ENCODE peak calls at places on chromosomes 12 and 14, in eight cellular contexts. O is uterus, U is A549, X is Panc1, M is Peyer's patch, N is astrocyte of the cerebellum, C is stomach, D is IMR-90. I is an unnamed sample.

GRCh38 chr12:54341343-54341742 is 16.4 kb downstream of the COPZ1 start:
- DNase-seq in O (no peak), U (no peak), X (no peak), M (no peak), N (no peak), C (no peak), D (no peak), I (no peak)

GRCh38 chr14:74573421-74574091 is 38.5 kb downstream of the LTBP2 start:
- DNase-seq in O (no peak), U (no peak), X (no peak), M (no peak), N (no peak), C (no peak), D (no peak), I (no peak)

GRCh38 chr12:77521458-77522115 is 309.1 kb upstream of the NAV3 start:
- DNase-seq in O (no peak), U (no peak), X (no peak), M (no peak), N (peak), C (no peak), D (no peak), I (no peak)

GRCh38 chr12:91250273-91250672 is 67.7 kb upstream of the DCN start:
- DNase-seq in O (no peak), U (no peak), X (no peak), M (no peak), N (no peak), C (no peak), D (peak), I (no peak)

GRCh38 chr12:62760779-62761178 is 174.2 kb downstream of the PPM1H start:
- DNase-seq in O (no peak), U (peak), X (no peak), M (no peak), N (no peak), C (no peak), D (peak), I (no peak)

GRCh38 chr12:123723011-123723410 is 10.9 kb downstream of the ATP6V0A2 start:
- DNase-seq in O (no peak), U (no peak), X (no peak), M (no peak), N (no peak), C (no peak), D (peak), I (no peak)

GRCh38 chr12:104534162-104534856 is 77.6 kb downstream of the CHST11 start:
- DNase-seq in O (no peak), U (no peak), X (no peak), M (no peak), N (no peak), C (no peak), D (no peak), I (no peak)

GRCh38 chr12:990308-990648 is 745 bp upstream of the ERC1 start:
- DNase-seq in O (peak), U (no peak), X (no peak), M (peak), N (peak), C (peak), D (peak), I (peak)

GRCh38 chr12:128267651-128268347 is 829 bp downstream of the TMEM132C start:
- DNase-seq in O (peak), U (no peak), X (no peak), M (no peak), N (no peak), C (no peak), D (no peak), I (no peak)

GRCh38 chr12:24172031-24172772 is 222.7 kb upstream of the SOX5 start:
- DNase-seq in O (no peak), U (no peak), X (no peak), M (no peak), N (no peak), C (no peak), D (no peak), I (no peak)

GRCh38 chr12:118981285-118982201 is at the start of gene SRRM4:
- DNase-seq in O (no peak), U (no peak), X (no peak), M (no peak), N (no peak), C (peak), D (no peak), I (no peak)

GRCh38 chr12:30796508-30796780 is 41.7 kb upstream of the CAPRIN2 start:
- DNase-seq in O (no peak), U (peak), X (no peak), M (no peak), N (no peak), C (no peak), D (peak), I (no peak)

GRCh38 chr14:31457665-31458659 is 656 bp upstream of the DTD2 start:
- DNase-seq in O (no peak), U (peak), X (no peak), M (no peak), N (no peak), C (no peak), D (no peak), I (no peak)

GRCh38 chr14:51527073-51527472 is 124.6 kb upstream of the FRMD6 start:
- DNase-seq in O (no peak), U (no peak), X (no peak), M (no peak), N (no peak), C (no peak), D (peak), I (no peak)

GRCh38 chr12:46983393-46983793 is 96.0 kb upstream of the PCED1B start:
- DNase-seq in O (no peak), U (no peak), X (no peak), M (no peak), N (no peak), C (no peak), D (no peak), I (no peak)

GRCh38 chr12:8687846-8688601 is 9.8 kb upstream of the RIMKLB start:
- DNase-seq in O (peak), U (peak), X (no peak), M (no peak), N (peak), C (no peak), D (peak), I (no peak)

GRCh38 chr12:118498171-118498570 is 121.8 kb downstream of the SUDS3 start:
- DNase-seq in O (no peak), U (peak), X (no peak), M (no peak), N (no peak), C (peak), D (no peak), I (no peak)

GRCh38 chr12:3083241-3083921 is 6.2 kb downstream of the TSPAN9 start:
- DNase-seq in O (no peak), U (no peak), X (no peak), M (no peak), N (no peak), C (no peak), D (no peak), I (no peak)

GRCh38 chr12:64010069-64010686 is 165.7 kb downstream of the SRGAP1 start:
- DNase-seq in O (no peak), U (peak), X (peak), M (no peak), N (peak), C (no peak), D (peak), I (no peak)

GRCh38 chr12:130070017-130070653 is 92.1 kb upstream of the FZD10 start:
- DNase-seq in O (no peak), U (peak), X (no peak), M (no peak), N (no peak), C (no peak), D (no peak), I (no peak)

GRCh38 chr12:43293396-43293795 is 258.6 kb downstream of the ADAMTS20 start:
- DNase-seq in O (no peak), U (no peak), X (no peak), M (no peak), N (no peak), C (no peak), D (no peak), I (no peak)

GRCh38 chr12:91991397-91992187 is 154.1 kb downstream of the BTG1 start:
- DNase-seq in O (no peak), U (peak), X (no peak), M (no peak), N (no peak), C (no peak), D (no peak), I (no peak)

GRCh38 chr12:53756300-53757094 is 4.7 kb upstream of the CISTR start:
- DNase-seq in O (no peak), U (no peak), X (no peak), M (no peak), N (no peak), C (no peak), D (no peak), I (no peak)

GRCh38 chr12:52050771-52051541 is at the start of gene NR4A1:
- DNase-seq in O (peak), U (peak), X (no peak), M (peak), N (peak), C (peak), D (peak), I (peak)

GRCh38 chr14:104102282-104102914 is 16.9 kb downstream of the ASPG start:
- DNase-seq in O (no peak), U (no peak), X (no peak), M (no peak), N (no peak), C (no peak), D (no peak), I (no peak)

GRCh38 chr14:93643676-93644075 is 144.6 kb downstream of the PRIMA1 start:
- DNase-seq in O (no peak), U (no peak), X (no peak), M (no peak), N (no peak), C (no peak), D (no peak), I (no peak)

GRCh38 chr12:56162468-56163290 is 4.5 kb downstream of the MYL6 start:
- DNase-seq in O (no peak), U (no peak), X (no peak), M (no peak), N (no peak), C (no peak), D (no peak), I (no peak)

GRCh38 chr14:57820581-57820980 is 45.3 kb downstream of the SLC35F4 start:
- DNase-seq in O (no peak), U (no peak), X (no peak), M (no peak), N (no peak), C (no peak), D (no peak), I (no peak)

GRCh38 chr14:50785506-50786063 is 45.4 kb downstream of the NIN start:
- DNase-seq in O (no peak), U (no peak), X (no peak), M (no peak), N (no peak), C (no peak), D (no peak), I (no peak)

GRCh38 chr14:53187921-53188463 is 34.9 kb upstream of the DDHD1 start:
- DNase-seq in O (no peak), U (no peak), X (no peak), M (no peak), N (no peak), C (no peak), D (no peak), I (no peak)

GRCh38 chr14:74401504-74402241 is 24.3 kb downstream of the SYNDIG1L start:
- DNase-seq in O (no peak), U (no peak), X (no peak), M (peak), N (no peak), C (peak), D (no peak), I (peak)

GRCh38 chr12:113887906-113888305 is 78.2 kb downstream of the RBM19 start:
- DNase-seq in O (no peak), U (no peak), X (no peak), M (no peak), N (no peak), C (no peak), D (no peak), I (no peak)

GRCh38 chr14:22807432-22808087 is 7.7 kb downstream of the SLC7A7 start:
- DNase-seq in O (no peak), U (no peak), X (no peak), M (peak), N (no peak), C (no peak), D (no peak), I (no peak)

GRCh38 chr12:116400671-116401357 is 123.3 kb upstream of the MED13L start:
- DNase-seq in O (no peak), U (no peak), X (no peak), M (no peak), N (no peak), C (no peak), D (no peak), I (no peak)

GRCh38 chr12:78146365-78146772 is 315.7 kb downstream of the NAV3 start:
- DNase-seq in O (no peak), U (peak), X (peak), M (no peak), N (peak), C (no peak), D (peak), I (no peak)

GRCh38 chr12:54431911-54432814 is 13.1 kb upstream of the ITGA5 start:
- DNase-seq in O (peak), U (peak), X (no peak), M (peak), N (no peak), C (peak), D (peak), I (no peak)

DNA sequence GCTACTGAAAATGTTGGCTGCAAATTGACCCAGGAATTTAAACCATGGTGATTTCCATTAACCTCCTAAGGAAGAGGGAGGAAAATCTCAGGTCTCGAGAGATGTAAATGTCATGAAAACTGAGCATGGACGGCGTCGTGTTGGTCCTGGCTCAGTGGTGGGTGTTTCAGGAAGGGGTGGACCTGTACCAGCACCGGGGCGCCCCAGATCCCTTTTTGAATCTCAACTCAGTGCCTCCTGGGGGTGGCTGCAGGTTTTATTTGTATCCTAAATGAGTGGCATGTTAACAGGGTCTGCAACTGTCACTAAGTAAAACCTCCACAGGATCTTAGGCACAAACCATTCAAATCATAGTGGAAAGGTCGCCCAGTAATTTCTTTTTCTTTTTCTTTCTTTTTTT is 101.3 kb downstream of the ASCL4 start:
- DNase-seq in O (no peak), U (no peak), X (no peak), M (no peak), N (no peak), C (no peak), D (no peak), I (no peak)
- TF ChIP-seq CTCF in O (no peak), U (no peak), X (no peak), M (no peak), N (no peak), C (no peak), D (no peak), I (no peak)

GRCh38 chr12:69649529-69649928 is 38.8 kb upstream of the LRRC10 start:
- DNase-seq in O (no peak), U (peak), X (no peak), M (no peak), N (no peak), C (no peak), D (no peak), I (no peak)
- TF ChIP-seq CTCF in O (no peak), U (peak), X (peak), M (no peak), N (no peak), C (no peak), D (no peak), I (no peak)

DNA sequence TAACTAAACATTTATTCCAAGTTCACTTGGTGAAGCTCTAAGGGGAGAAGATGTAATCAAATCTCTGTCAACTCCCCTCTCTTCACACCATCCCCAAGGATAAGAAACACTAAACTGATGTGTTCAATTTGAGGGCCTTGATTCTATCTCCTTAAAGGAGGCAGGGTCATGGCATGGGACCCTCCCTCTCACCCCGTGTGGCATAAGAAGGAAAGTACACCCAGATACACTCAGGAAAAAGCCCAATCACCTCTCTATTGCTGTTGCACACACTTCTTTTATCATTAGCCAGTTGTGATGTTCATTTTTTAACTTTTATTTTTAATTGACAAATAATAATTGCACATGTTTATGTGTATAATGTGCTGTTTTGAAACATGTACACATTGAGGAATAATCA is 35.1 kb downstream of the WASHC3 start:
- DNase-seq in O (no peak), U (no peak), X (no peak), M (no peak), N (no peak), C (no peak), D (no peak), I (no peak)
- TF ChIP-seq CTCF in O (no peak), U (no peak), X (no peak), M (no peak), N (no peak), C (no peak), D (no peak), I (no peak)

DNA sequence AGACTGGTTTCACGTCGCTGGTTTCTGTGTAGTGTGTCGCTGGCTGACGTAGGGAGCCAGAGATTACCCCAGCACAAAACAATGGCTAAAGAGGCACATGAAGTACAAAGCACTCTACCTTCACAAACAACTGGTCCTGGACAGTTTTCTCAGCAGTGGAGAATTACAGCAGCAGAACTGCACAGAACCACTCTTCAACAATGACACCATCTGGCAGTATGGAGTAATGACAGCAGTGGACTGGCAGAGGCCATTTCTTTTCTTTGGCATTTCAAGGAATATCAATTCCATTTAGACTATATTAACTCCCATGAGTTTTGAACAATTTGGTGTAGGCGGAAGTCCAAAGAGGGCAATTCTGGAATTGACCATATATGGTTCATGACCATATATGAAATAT is 1074.1 kb downstream of the AACS start:
- DNase-seq in O (no peak), U (no peak), X (no peak), M (no peak), N (no peak), C (no peak), D (no peak), I (no peak)
- TF ChIP-seq CTCF in O (no peak), U (no peak), X (peak), M (no peak), N (peak), C (no peak), D (no peak), I (no peak)

DNA sequence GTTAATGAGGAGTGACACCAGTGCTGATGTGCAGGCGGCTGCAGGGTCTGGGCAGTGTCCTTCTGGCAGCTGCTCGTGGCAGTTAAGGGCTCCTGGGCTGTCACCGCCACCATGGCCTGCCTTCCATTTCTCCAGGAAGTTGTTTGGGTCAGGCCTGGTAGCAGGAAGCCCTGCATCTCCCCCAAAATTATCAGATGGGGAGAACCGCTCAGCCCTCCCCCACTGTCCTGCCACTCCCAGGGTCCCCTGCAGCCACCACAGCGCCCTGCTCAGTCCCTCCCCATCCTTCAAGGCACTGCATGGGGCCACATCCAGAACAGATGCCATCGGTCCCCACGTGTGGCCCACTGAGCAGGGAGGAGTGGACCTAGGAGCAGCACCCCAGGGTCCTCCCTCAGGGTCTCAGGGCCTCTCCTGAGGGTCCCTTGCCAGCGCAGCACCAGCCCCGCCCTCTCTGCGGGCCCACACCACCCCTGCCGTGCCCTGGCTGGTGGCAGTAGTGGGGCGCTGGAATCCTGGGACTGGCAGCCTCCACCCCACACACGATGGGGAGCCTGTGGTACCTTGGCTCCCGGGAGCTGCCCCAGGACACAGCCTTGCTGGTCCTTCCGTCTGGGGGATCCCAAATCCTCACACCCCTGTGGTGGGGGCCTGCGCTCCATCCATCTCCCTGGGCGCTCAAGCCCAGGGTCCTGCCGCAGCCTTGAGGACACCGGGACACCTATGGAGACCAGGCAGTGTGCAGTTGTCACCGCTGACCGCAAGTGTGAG is 10.3 kb upstream of the AMN start:
- DNase-seq in O (no peak), U (no peak), X (no peak), M (no peak), N (no peak), C (no peak), D (no peak), I (no peak)
- TF ChIP-seq CTCF in O (no peak), U (no peak), X (no peak), M (no peak), N (no peak), C (no peak), D (no peak), I (no peak)

DNA sequence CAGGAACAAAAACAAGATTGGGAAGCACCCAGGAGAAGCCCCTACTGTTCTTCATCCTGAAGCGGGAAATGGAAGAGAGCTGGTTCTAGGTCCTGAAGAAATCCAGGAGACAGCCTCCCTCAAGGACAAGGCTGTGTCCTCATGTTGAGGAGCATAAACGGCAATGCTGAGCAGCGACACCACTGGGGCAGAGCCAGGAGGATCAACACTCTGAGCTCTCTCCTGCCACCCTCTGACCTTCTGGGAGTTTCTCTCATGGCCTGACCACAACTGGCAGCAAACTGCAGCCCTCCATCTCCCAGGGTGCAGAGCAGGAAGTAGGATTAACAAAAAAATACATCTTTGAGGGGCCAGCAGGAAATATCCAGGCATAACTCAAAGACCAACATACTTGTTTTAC is 1292.2 kb upstream of the TMEM132C start:
- DNase-seq in O (no peak), U (peak), X (no peak), M (no peak), N (no peak), C (no peak), D (no peak), I (no peak)
- TF ChIP-seq CTCF in O (no peak), U (no peak), X (no peak), M (no peak), N (no peak), C (no peak), D (no peak), I (no peak)

DNA sequence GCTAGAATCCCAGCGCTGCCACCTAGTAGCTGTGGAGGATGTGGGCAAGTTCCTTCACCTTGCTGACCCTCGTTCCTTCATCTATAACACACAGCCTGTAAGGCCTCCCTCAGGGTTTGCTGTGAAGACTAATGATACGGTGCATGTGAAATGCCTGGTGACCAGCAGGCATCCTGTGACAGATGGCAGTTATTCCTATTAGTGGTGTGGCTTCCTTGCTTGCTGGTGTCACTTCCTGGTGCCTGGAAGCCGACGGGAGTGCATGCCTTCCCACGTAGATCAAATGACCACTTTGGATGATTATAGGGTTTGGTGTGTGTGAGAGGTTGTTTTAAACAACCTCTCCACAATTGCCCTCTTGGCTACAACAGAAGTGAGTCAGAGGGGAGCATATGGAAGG is 894.9 kb downstream of the VRK1 start:
- DNase-seq in O (no peak), U (no peak), X (no peak), M (no peak), N (no peak), C (no peak), D (no peak), I (no peak)
- TF ChIP-seq CTCF in O (no peak), U (no peak), X (no peak), M (no peak), N (no peak), C (no peak), D (no peak), I (no peak)

GRCh38 chr14:82501554-82501953 is 967.9 kb upstream of the SEL1L start:
- DNase-seq in O (no peak), U (no peak), X (no peak), M (no peak), N (no peak), C (no peak), D (no peak), I (no peak)
- TF ChIP-seq CTCF in O (no peak), U (no peak), X (no peak), M (no peak), N (no peak), C (no peak), D (no peak), I (no peak)

I was measured in CD4-positive, alpha-beta T cell.